ENCODE peak calls at places on chromosome 14, in four cellular contexts. C is GM12878, L is HepG2, W is K562. H is an unnamed sample.

GRCh38 chr14:73976150-73976549 is 26.0 kb downstream of the COQ6 start:
- DNase-seq in L (no peak), W (no peak), C (no peak), H (no peak)

GRCh38 chr14:35858521-35859209 is 32.5 kb downstream of the BRMS1L start:
- DNase-seq in L (no peak), W (no peak), C (no peak), H (no peak)

GRCh38 chr14:106530423-106531107 is 1004.2 kb downstream of the TMEM121 start:
- DNase-seq in C (peak; percentile 51), L (peak; percentile 5), W (peak; percentile 21), H (no peak)

GRCh38 chr14:94489336-94489735 is 13.3 kb upstream of the SERPINA9 start:
- DNase-seq in L (no peak), W (no peak), C (no peak), H (no peak)

GRCh38 chr14:90573385-90574105 is 176.7 kb downstream of the CALM1 start:
- DNase-seq in W (peak; percentile 80), C (no peak), L (no peak), H (no peak)

GRCh38 chr14:81453166-81453766 is 53.1 kb upstream of the STON2 start:
- DNase-seq in L (peak; percentile 47), W (peak; percentile 38), C (no peak), H (no peak)

GRCh38 chr14:100914597-100915021 is 11.1 kb upstream of the RTL1 start:
- DNase-seq in L (no peak), W (no peak), C (no peak), H (no peak)

GRCh38 chr14:77139022-77139421 is 2.6 kb downstream of the ZDHHC22 start:
- DNase-seq in C (no peak), W (no peak), L (no peak), H (no peak)

GRCh38 chr14:80681651-80682050 is 259.9 kb downstream of the CEP128 start:
- DNase-seq in L (no peak), W (no peak), C (no peak), H (no peak)

GRCh38 chr14:21024668-21025373 is at the start of gene NDRG2:
- DNase-seq in W (peak; percentile 90), C (no peak), L (peak; percentile 84), H (peak; percentile 91)

GRCh38 chr14:36518586-36519430 is 1.2 kb downstream of the NKX2-1 start:
- DNase-seq in W (no peak), L (no peak), C (no peak), H (no peak)

GRCh38 chr14:94313991-94314655 is 9.0 kb downstream of the SERPINA6 start:
- DNase-seq in W (no peak), L (no peak), C (no peak), H (no peak)

GRCh38 chr14:45089813-45090212 is 5.9 kb downstream of the PRPF39 start:
- DNase-seq in L (no peak), C (no peak), W (no peak), H (no peak)

GRCh38 chr14:101123639-101124525 is 220.4 kb upstream of the RTL1 start:
- DNase-seq in C (no peak), L (no peak), W (no peak), H (peak; percentile 39)

GRCh38 chr14:100589760-100590469 is 2.7 kb upstream of the BEGAIN start:
- DNase-seq in W (no peak), C (no peak), L (no peak), H (no peak)

GRCh38 chr14:26180221-26180620 is 417.6 kb downstream of the NOVA1 start:
- DNase-seq in C (no peak), L (no peak), W (no peak), H (no peak)

GRCh38 chr14:99480856-99481744 is at the start of the genes CCNK and SETD3:
- DNase-seq in W (peak; percentile 91), L (peak; percentile 98), C (peak; percentile 97), H (peak; percentile 99)

GRCh38 chr14:71206766-71207371 is 299.6 kb downstream of the PCNX1 start:
- DNase-seq in L (no peak), W (no peak), C (no peak), H (no peak)

GRCh38 chr14:54189358-54190354 is 207.2 kb upstream of the CDKN3 start:
- DNase-seq in L (no peak), W (no peak), C (no peak), H (no peak)

GRCh38 chr14:33081259-33081658 is 142.6 kb downstream of the NPAS3 start:
- DNase-seq in W (no peak), C (no peak), L (no peak), H (no peak)

GRCh38 chr14:68952544-68953535 is 26.3 kb downstream of the ACTN1 start:
- DNase-seq in C (no peak), L (no peak), W (no peak), H (no peak)

GRCh38 chr14:68250950-68251765 is 431.6 kb downstream of the RAD51B start:
- DNase-seq in L (no peak), W (no peak), C (no peak), H (no peak)

DNA sequence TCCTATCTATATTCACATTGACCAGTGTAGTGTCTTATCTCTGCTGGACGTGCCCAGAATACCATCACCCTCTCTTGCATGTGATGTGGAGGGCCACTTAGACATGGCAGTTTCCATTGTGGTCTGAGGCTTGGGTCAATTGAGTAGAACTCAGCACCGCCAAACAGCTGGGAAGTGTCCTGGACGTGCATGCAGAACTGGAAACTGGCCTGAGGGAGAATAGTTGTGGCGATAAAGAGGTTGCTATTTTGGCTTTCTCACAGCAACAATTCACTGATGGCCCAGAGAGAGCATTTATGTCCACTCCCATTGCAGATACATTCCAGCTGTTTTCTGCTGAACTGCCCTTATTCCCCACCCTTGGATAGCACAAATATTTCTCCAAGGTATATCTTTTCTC is 210.1 kb upstream of the DAAM1 start:
- DNase-seq in C (no peak), W (no peak), L (no peak), H (no peak)
- TF ChIP-seq CHD2 in C (no peak), W (no peak), L (no peak), H (no peak)

DNA sequence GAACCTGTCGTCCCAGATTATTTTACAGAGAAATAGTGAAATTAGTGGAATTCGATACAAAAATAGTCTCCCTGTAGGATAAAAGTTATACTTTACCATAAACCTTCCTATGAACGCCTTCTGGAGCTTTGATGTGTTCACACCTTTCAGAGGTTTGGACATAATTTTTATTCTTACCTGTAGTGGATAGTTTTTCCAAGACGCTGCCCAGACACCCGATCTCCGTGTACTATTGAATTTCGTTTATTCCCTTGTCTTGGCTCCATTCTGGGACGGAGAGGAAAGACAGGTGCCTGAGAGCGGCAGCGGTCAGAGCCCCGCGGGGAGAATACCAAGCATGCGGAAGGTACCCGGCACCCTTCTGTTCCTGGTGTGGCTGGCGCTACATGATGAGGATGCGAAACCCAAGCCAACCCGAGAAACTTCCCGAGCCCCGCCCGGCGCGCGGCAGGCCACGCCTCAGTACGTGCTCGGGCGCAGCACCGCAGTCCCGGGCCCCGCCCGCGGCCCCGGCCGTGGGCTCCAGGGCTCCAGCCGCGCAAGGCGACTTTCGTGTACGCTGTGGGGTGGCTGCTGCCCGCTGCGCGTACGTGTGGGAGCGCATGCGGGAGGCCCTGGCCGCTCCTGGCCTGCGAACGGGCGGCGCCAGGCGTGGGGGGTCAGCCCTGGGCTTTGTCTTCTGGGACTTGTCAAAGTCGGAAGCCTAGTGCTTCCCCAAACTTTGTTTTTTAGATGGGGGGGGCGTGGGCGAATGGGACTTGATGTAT is 11.3 kb upstream of the SNAPC1 start:
- DNase-seq in W (peak; percentile 76), L (no peak), C (peak; percentile 83), H (peak; percentile 53)
- H3K9ac ChIP-seq in W (peak overlapping the region; percentile 94), L (no peak overlapping the region), C (peak overlapping the region; percentile 82), H (no peak overlapping the region)

GRCh38 chr14:23093526-23093925 is 1.4 kb downstream of the ACIN1 start:
- DNase-seq in L (no peak), C (no peak), W (no peak), H (no peak)

GRCh38 chr14:23094666-23095195 is at the start of gene ACIN1:
- DNase-seq in W (peak; percentile 91), L (peak; percentile 95), C (peak; percentile 65), H (peak; percentile 100)

GRCh38 chr14:23093104-23093503 is 1.8 kb downstream of the ACIN1 start:
- DNase-seq in C (no peak), W (no peak), L (no peak), H (no peak)

GRCh38 chr14:23095196-23096108 is at the start of gene C14orf119:
- DNase-seq in L (peak; percentile 100), C (peak; percentile 99), W (peak; percentile 88), H (no peak)

GRCh38 chr14:23093993-23094665 is 807 bp downstream of the ACIN1 start:
- DNase-seq in W (no peak), C (no peak), L (no peak), H (no peak)
- TF ChIP-seq CHD2 in W (no peak), C (no peak), L (no peak), H (no peak)

GRCh38 chr14:64919618-64920017 is 5.4 kb downstream of the CHURC1 start:
- DNase-seq in W (no peak), C (no peak), L (peak; percentile 12), H (no peak)
- H3K9ac ChIP-seq in W (no peak overlapping the region), C (no peak overlapping the region), L (no peak overlapping the region), H (no peak overlapping the region)

DNA sequence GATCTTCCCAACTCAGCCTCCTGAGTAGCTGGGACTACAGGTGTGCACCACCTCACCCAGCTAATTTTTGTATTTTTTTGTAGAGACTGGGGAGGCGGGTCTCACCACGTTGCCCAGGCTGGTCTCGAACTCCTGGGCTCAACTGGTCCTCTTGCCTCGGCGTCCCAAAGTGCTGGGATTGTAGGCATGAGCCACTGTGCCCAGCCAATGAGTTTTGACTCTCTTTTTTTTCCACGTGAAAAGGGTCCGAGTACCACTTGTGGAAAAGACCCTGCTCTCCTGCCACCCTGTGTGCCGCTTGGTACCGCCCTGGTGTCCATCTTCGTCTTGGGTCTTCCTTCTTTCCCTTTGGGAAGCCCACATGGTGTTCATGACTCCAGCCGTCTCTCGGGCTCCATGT is 17.6 kb downstream of the TEDC1 start:
- DNase-seq in C (no peak), L (no peak), W (no peak), H (no peak)
- TF ChIP-seq CHD2 in C (no peak), L (no peak), W (no peak), H (no peak)

GRCh38 chr14:52949249-52949648 is 1.6 kb downstream of the FERMT2 start:
- DNase-seq in L (no peak), W (no peak), C (no peak), H (no peak)

GRCh38 chr14:52950410-52950897 is 396 bp downstream of the FERMT2 start:
- DNase-seq in C (no peak), W (peak; percentile 4), L (peak; percentile 22), H (peak; percentile 80)

GRCh38 chr14:52948039-52948438 is 2.8 kb downstream of the FERMT2 start:
- DNase-seq in C (no peak), W (no peak), L (peak; percentile 89), H (no peak)

GRCh38 chr14:52949711-52950409 is 990 bp downstream of the FERMT2 start:
- DNase-seq in C (no peak), L (peak; percentile 44), W (no peak), H (no peak)

DNA sequence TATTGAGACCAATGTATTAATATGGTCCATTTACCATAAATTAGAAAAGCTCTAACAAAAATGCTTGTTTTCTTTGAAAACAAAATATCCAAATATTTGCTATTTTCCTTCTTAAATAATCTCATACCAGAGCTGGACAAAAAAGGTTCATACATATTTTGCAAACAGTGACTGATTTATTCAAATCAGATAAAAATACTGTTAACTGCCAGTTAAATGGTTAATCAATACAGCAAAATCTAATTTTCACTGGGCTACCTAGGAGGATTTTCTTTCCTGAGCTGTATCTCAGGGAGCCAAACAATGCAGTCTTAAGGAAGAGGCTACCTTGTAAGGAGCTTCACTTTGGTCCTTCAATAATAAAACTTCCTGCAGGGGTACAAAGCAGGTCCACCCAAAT is 2.0 kb downstream of the FERMT2 start:
- DNase-seq in C (no peak), L (no peak), W (no peak), H (no peak)
- H3K9ac ChIP-seq in C (no peak overlapping the region), L (peak overlapping the region; percentile 89), W (no peak overlapping the region), H (no peak overlapping the region)

GRCh38 chr14:51095854-51096823 is 1.2 kb upstream of the TRIM9 start:
- DNase-seq in C (no peak), L (no peak), W (no peak), H (no peak)
- TF ChIP-seq CHD2 in C (no peak), L (no peak), W (no peak), H (no peak)